ENCODE peak calls at places on chromosomes 12 and 14, in seven cellular contexts. P is T-helper 17 cell; O is cardiac septum; B is HTR-8/SVneo; L is RPMI8226; K is activated CD4-positive, alpha-beta T cell treated with anti-CD3 and anti-CD28 coated beads, Interleukin-2, amount 50 U/mL, for 1 hour; W is HS-27A. R is an unnamed sample.

GRCh38 chr12:55862286-55862685 is 19.6 kb upstream of the MMP19 start:
- DNase-seq in P (no peak), O (peak; percentile 14), B (no peak), L (no peak), K (no peak), W (no peak), R (no peak)

GRCh38 chr14:68244272-68244975 is 424.8 kb downstream of the RAD51B start:
- DNase-seq in P (no peak), O (no peak), B (no peak), L (no peak), K (no peak), W (no peak), R (no peak)

GRCh38 chr14:92951912-92952471 is 29.0 kb downstream of the CHGA start:
- DNase-seq in P (peak; percentile 80), O (peak; percentile 85), B (peak; percentile 85), L (peak; percentile 68), K (peak; percentile 77), W (peak; percentile 17), R (no peak)

GRCh38 chr12:114952573-114953196 is 268.7 kb upstream of the TBX3 start:
- DNase-seq in P (no peak), O (peak; percentile 82), B (no peak), L (no peak), K (no peak), W (no peak), R (no peak)

GRCh38 chr12:3820122-3820521 is 53.1 kb downstream of the PARP11 start:
- DNase-seq in P (no peak), O (no peak), B (peak; percentile 32), L (no peak), K (no peak), W (no peak), R (no peak)

GRCh38 chr12:27193854-27194544 is 50.1 kb upstream of the STK38L start:
- DNase-seq in P (no peak), O (peak; percentile 80), B (no peak), L (no peak), K (no peak), W (peak; percentile 74), R (no peak)

GRCh38 chr12:2273751-2274150 is 221.0 kb downstream of the CACNA1C start:
- DNase-seq in P (no peak), O (peak; percentile 36), B (no peak), L (no peak), K (no peak), W (no peak), R (no peak)

GRCh38 chr12:110972870-110973269 is 52.5 kb upstream of the MYL2 start:
- DNase-seq in P (no peak), O (no peak), B (no peak), L (no peak), K (no peak), W (no peak), R (no peak)

GRCh38 chr14:102097441-102098135 is 10.7 kb upstream of the HSP90AA1 start:
- DNase-seq in P (no peak), O (no peak), B (no peak), L (no peak), K (no peak), W (no peak), R (no peak)

GRCh38 chr12:80714055-80714454 is 2.7 kb upstream of the MYF5 start:
- DNase-seq in P (no peak), O (no peak), B (no peak), L (no peak), K (no peak), W (no peak), R (no peak)

GRCh38 chr12:110689002-110689600 is at the start of gene HVCN1:
- DNase-seq in P (no peak), O (peak; percentile 85), B (peak; percentile 26), L (no peak), K (peak; percentile 13), W (no peak), R (no peak)

GRCh38 chr12:39464976-39465375 is 22.1 kb upstream of the KIF21A start:
- DNase-seq in P (no peak), O (no peak), B (no peak), L (no peak), K (no peak), W (no peak), R (no peak)

GRCh38 chr14:90556666-90557450 is 160.0 kb downstream of the CALM1 start:
- DNase-seq in P (no peak), O (no peak), B (no peak), L (no peak), K (no peak), W (no peak), R (no peak)

GRCh38 chr14:104732355-104732804 is 8.4 kb downstream of the ADSS1 start:
- DNase-seq in P (no peak), O (peak; percentile 90), B (no peak), L (peak; percentile 61), K (no peak), W (no peak), R (no peak)

R was measured in DMS 273 treated with DMSO at 0.1 percent for 48 hours.